ENCODE peak calls at places on chromosomes 12 and 14, in seven cellular contexts. V is astrocyte of the cerebellum, X is body of pancreas, F is GM19239, L is Daoy, T is left cardiac atrium, M is islet precursor cell. E is an unnamed sample.

GRCh38 chr14:45526715-45527549 is 273.9 kb upstream of the MIS18BP1 start:
- DNase-seq in V (no peak), L (no peak), F (peak), M (peak), X (peak), T (no peak), E (no peak)

GRCh38 chr12:54010972-54011664 is 2.3 kb downstream of the HOXC8 start:
- DNase-seq in L (no peak), X (no peak), F (no peak), T (no peak), V (no peak), M (no peak), E (no peak)

GRCh38 chr12:8508224-8508623 is 5.1 kb upstream of the CLEC4D start:
- DNase-seq in T (no peak), F (no peak), X (no peak), V (no peak), L (no peak), M (no peak), E (no peak)

GRCh38 chr12:113514602-113515001 is 42.9 kb upstream of the LHX5 start:
- DNase-seq in T (no peak), X (no peak), L (no peak), F (no peak), M (no peak), V (no peak), E (no peak)

GRCh38 chr14:33682746-33683145 is 268.1 kb downstream of the EGLN3 start:
- DNase-seq in L (peak), F (no peak), X (peak), T (peak), V (peak), M (no peak), E (no peak)

GRCh38 chr14:79084861-79085260 is 914.7 kb downstream of the NRXN3 start:
- DNase-seq in V (no peak), M (no peak), X (no peak), T (no peak), L (no peak), F (no peak), E (no peak)

GRCh38 chr12:128994869-128995268 is 141.6 kb downstream of the GLT1D1 start:
- DNase-seq in M (no peak), L (no peak), F (no peak), T (peak), X (peak), V (no peak), E (no peak)

GRCh38 chr12:124463341-124463861 is 104.0 kb downstream of the NCOR2 start:
- DNase-seq in L (no peak), F (no peak), V (no peak), T (no peak), M (no peak), X (no peak), E (no peak)

GRCh38 chr12:10695852-10696251 is 22.0 kb upstream of the STYK1 start:
- DNase-seq in V (no peak), L (no peak), F (no peak), T (no peak), X (no peak), M (no peak), E (no peak)

GRCh38 chr14:91144425-91145145 is 30.7 kb downstream of the DGLUCY start:
- DNase-seq in T (no peak), M (no peak), V (no peak), F (no peak), X (no peak), L (peak), E (no peak)

GRCh38 chr14:73829526-73830431 is 21.9 kb upstream of the PTGR2 start:
- DNase-seq in L (peak), X (no peak), F (peak), V (peak), T (peak), M (no peak), E (no peak)

GRCh38 chr12:99619389-99620158 is 28.0 kb upstream of the GARIN6 start:
- DNase-seq in L (no peak), V (peak), F (no peak), M (peak), X (no peak), T (no peak), E (no peak)

GRCh38 chr14:58414845-58415244 is 12.5 kb downstream of the TIMM9 start:
- DNase-seq in M (no peak), X (no peak), F (no peak), T (no peak), V (no peak), L (no peak), E (no peak)

GRCh38 chr14:96049932-96050331 is 10.8 kb downstream of the C14orf132 start:
- DNase-seq in V (no peak), M (no peak), F (no peak), T (no peak), L (no peak), X (no peak), E (no peak)

GRCh38 chr12:54374555-54375257 is 9.8 kb downstream of the ZNF385A start:
- DNase-seq in X (no peak), L (no peak), V (no peak), T (peak), M (no peak), F (no peak), E (no peak)

GRCh38 chr14:101026341-101026740 is 122.8 kb upstream of the RTL1 start:
- DNase-seq in M (peak), F (no peak), L (no peak), X (no peak), T (no peak), V (no peak), E (no peak)

GRCh38 chr12:130242506-130242905 is 80.2 kb downstream of the FZD10 start:
- DNase-seq in M (no peak), T (no peak), L (no peak), X (no peak), V (no peak), F (no peak), E (no peak)

GRCh38 chr12:30197392-30198047 is 413.8 kb upstream of the TMTC1 start:
- DNase-seq in T (no peak), X (no peak), L (no peak), F (no peak), M (peak), V (peak), E (no peak)

GRCh38 chr12:88035907-88036289 is 6.7 kb upstream of the C12orf50 start:
- DNase-seq in L (no peak), T (no peak), X (peak), M (no peak), V (no peak), F (peak), E (no peak)

GRCh38 chr12:118206107-118206412 is 70.1 kb downstream of the PEBP1 start:
- DNase-seq in M (no peak), F (no peak), L (no peak), V (no peak), X (no peak), T (no peak), E (no peak)

GRCh38 chr14:50257728-50258127 is 26.4 kb upstream of the SOS2 start:
- DNase-seq in L (no peak), M (no peak), T (no peak), X (no peak), V (no peak), F (no peak), E (no peak)

GRCh38 chr12:80622271-80622670 is 85.2 kb upstream of the MYF6 start:
- DNase-seq in V (no peak), X (no peak), M (no peak), L (peak), F (no peak), T (no peak), E (no peak)

GRCh38 chr12:19298837-19299605 is 140.3 kb upstream of the AEBP2 start:
- DNase-seq in V (no peak), T (no peak), F (no peak), L (no peak), M (no peak), X (no peak), E (no peak)

GRCh38 chr14:69539631-69540410 is 34.9 kb downstream of the CCDC177 start:
- DNase-seq in M (no peak), V (no peak), X (no peak), L (no peak), T (no peak), F (no peak), E (no peak)

GRCh38 chr12:7099290-7099996 is 7.2 kb upstream of the C1R start:
- DNase-seq in L (no peak), F (no peak), T (no peak), M (no peak), X (no peak), V (no peak), E (no peak)

GRCh38 chr14:73780896-73781295 is 66.7 kb upstream of the PNMA1 start:
- DNase-seq in F (no peak), L (no peak), X (no peak), T (no peak), M (no peak), V (no peak), E (no peak)

GRCh38 chr12:47840571-47840970 is 20.9 kb upstream of the HDAC7 start:
- DNase-seq in F (no peak), T (no peak), M (no peak), X (no peak), V (no peak), L (no peak), E (no peak)

GRCh38 chr14:74618078-74618952 is 6.3 kb upstream of the LTBP2 start:
- DNase-seq in F (no peak), V (no peak), L (peak), M (no peak), X (peak), T (no peak), E (peak)

GRCh38 chr12:119802472-119802871 is 74.6 kb downstream of the CIT start:
- DNase-seq in T (peak), X (peak), V (peak), F (no peak), M (peak), L (no peak), E (no peak)

GRCh38 chr14:91911474-91912032 is 35.9 kb downstream of the FBLN5 start:
- DNase-seq in T (no peak), X (peak), V (no peak), L (peak), M (peak), F (peak), E (no peak)

GRCh38 chr12:88202500-88202899 is 60.4 kb downstream of the TMTC3 start:
- DNase-seq in V (no peak), L (no peak), M (no peak), X (no peak), F (no peak), T (no peak), E (no peak)

GRCh38 chr12:50537538-50537919 is 32.7 kb downstream of the DIP2B start:
- DNase-seq in M (no peak), L (peak), F (no peak), V (no peak), T (no peak), X (no peak), E (no peak)

GRCh38 chr12:15629108-15629507 is 160.1 kb downstream of the EPS8 start:
- DNase-seq in T (peak), F (peak), M (peak), L (peak), X (peak), V (peak), E (no peak)

GRCh38 chr12:131988054-131988796 is 38.5 kb downstream of the EP400 start:
- DNase-seq in L (no peak), M (peak), V (no peak), X (no peak), T (no peak), F (no peak), E (no peak)

GRCh38 chr12:28539691-28540323 is 349.6 kb downstream of the CCDC91 start:
- DNase-seq in T (no peak), F (no peak), L (no peak), M (no peak), X (no peak), V (no peak), E (no peak)

GRCh38 chr12:122028601-122029560 is 7.2 kb downstream of the BCL7A start:
- DNase-seq in F (peak), V (no peak), L (no peak), T (no peak), M (no peak), X (no peak), E (no peak)

GRCh38 chr12:15393037-15393436 is 70.7 kb downstream of the PTPRO start:
- DNase-seq in L (no peak), M (no peak), F (no peak), V (no peak), T (no peak), X (no peak), E (no peak)

GRCh38 chr12:6827982-6828670 is at the start of gene P3H3:
- DNase-seq in X (no peak), L (peak), M (peak), V (no peak), F (no peak), T (peak), E (no peak)

GRCh38 chr12:111045941-111046340 is 125.6 kb upstream of the MYL2 start:
- DNase-seq in L (no peak), F (no peak), M (no peak), X (no peak), T (no peak), V (no peak), E (no peak)

GRCh38 chr14:21104448-21105060 is 3.7 kb downstream of the TMEM253 start:
- DNase-seq in X (peak), M (peak), L (peak), T (peak), F (peak), V (peak), E (no peak)

E was measured in SIG-M5.